ENCODE peak calls at places on chromosomes 7 and 10, in five cellular contexts. One of them, this sample, is unnamed.

GRCh38 chr7:68707958-68708357 is 890.3 kb upstream of the AUTS2 start:
- DNase-seq in Daoy: no peak
- DNase-seq in epithelial cell of esophagus: no peak
- DNase-seq in pons: no peak
- DNase-seq in mammary epithelial cell: no peak
- DNase-seq in this sample: peak; percentile 46

GRCh38 chr7:159035571-159036073 is 109.0 kb downstream of the VIPR2 start:
- DNase-seq in Daoy: no peak
- DNase-seq in epithelial cell of esophagus: no peak
- DNase-seq in pons: no peak
- DNase-seq in mammary epithelial cell: no peak
- DNase-seq in this sample: no peak

GRCh38 chr10:43282881-43283280 is 16.0 kb upstream of the RASGEF1A start:
- DNase-seq in Daoy: no peak
- DNase-seq in epithelial cell of esophagus: peak; percentile 47
- DNase-seq in pons: no peak
- DNase-seq in mammary epithelial cell: peak; percentile 33
- DNase-seq in this sample: no peak

GRCh38 chr7:64890761-64891666 is 12.1 kb upstream of the ZNF273 start:
- DNase-seq in Daoy: no peak
- DNase-seq in epithelial cell of esophagus: peak; percentile 58
- DNase-seq in pons: no peak
- DNase-seq in mammary epithelial cell: peak; percentile 61
- DNase-seq in this sample: peak; percentile 61

GRCh38 chr7:131109011-131109756 is 218.5 kb upstream of the MKLN1 start:
- DNase-seq in Daoy: peak; percentile 38
- DNase-seq in epithelial cell of esophagus: no peak
- DNase-seq in pons: peak; percentile 53
- DNase-seq in mammary epithelial cell: peak; percentile 11
- DNase-seq in this sample: no peak

GRCh38 chr10:6563720-6564119 is 16.4 kb downstream of the PRKCQ start:
- DNase-seq in Daoy: no peak
- DNase-seq in epithelial cell of esophagus: peak; percentile 44
- DNase-seq in pons: no peak
- DNase-seq in mammary epithelial cell: no peak
- DNase-seq in this sample: no peak

GRCh38 chr10:78774999-78775711 is 293.6 kb upstream of the ZMIZ1 start:
- DNase-seq in Daoy: peak; percentile 55
- DNase-seq in epithelial cell of esophagus: no peak
- DNase-seq in pons: no peak
- DNase-seq in mammary epithelial cell: no peak
- DNase-seq in this sample: peak; percentile 80

GRCh38 chr7:27419581-27420177 is 177.1 kb downstream of the EVX1 start:
- DNase-seq in Daoy: no peak
- DNase-seq in epithelial cell of esophagus: peak; percentile 27
- DNase-seq in pons: no peak
- DNase-seq in mammary epithelial cell: peak; percentile 79
- DNase-seq in this sample: no peak

GRCh38 chr7:135726911-135727673 is 894 bp downstream of the SLC13A4 start:
- DNase-seq in Daoy: no peak
- DNase-seq in epithelial cell of esophagus: no peak
- DNase-seq in pons: no peak
- DNase-seq in mammary epithelial cell: no peak
- DNase-seq in this sample: no peak

GRCh38 chr10:35451103-35452016 is 115.1 kb downstream of the CCNY start:
- DNase-seq in Daoy: no peak
- DNase-seq in epithelial cell of esophagus: no peak
- DNase-seq in pons: peak; percentile 85
- DNase-seq in mammary epithelial cell: no peak
- DNase-seq in this sample: no peak

GRCh38 chr10:23100331-23101030 is 5.1 kb downstream of the MSRB2 start:
- DNase-seq in Daoy: no peak
- DNase-seq in epithelial cell of esophagus: no peak
- DNase-seq in pons: no peak
- DNase-seq in mammary epithelial cell: peak; percentile 2
- DNase-seq in this sample: no peak

GRCh38 chr10:128928231-128928836 is 538.7 kb upstream of the MGMT start:
- DNase-seq in Daoy: no peak
- DNase-seq in epithelial cell of esophagus: no peak
- DNase-seq in pons: no peak
- DNase-seq in mammary epithelial cell: no peak
- DNase-seq in this sample: no peak

GRCh38 chr10:9759596-9759995 is 1258.1 kb upstream of the CELF2 start:
- DNase-seq in Daoy: no peak
- DNase-seq in epithelial cell of esophagus: peak; percentile 14
- DNase-seq in pons: no peak
- DNase-seq in mammary epithelial cell: no peak
- DNase-seq in this sample: no peak

GRCh38 chr10:71773221-71773971 is at the start of gene VSIR:
- DNase-seq in Daoy: peak; percentile 78
- DNase-seq in epithelial cell of esophagus: peak; percentile 86
- DNase-seq in pons: peak; percentile 65
- DNase-seq in mammary epithelial cell: peak; percentile 89
- DNase-seq in this sample: no peak

GRCh38 chr7:93949468-93949867 is 27.9 kb downstream of the GNG11 start:
- DNase-seq in Daoy: peak; percentile 39
- DNase-seq in epithelial cell of esophagus: peak; percentile 44
- DNase-seq in pons: no peak
- DNase-seq in mammary epithelial cell: peak; percentile 3
- DNase-seq in this sample: peak; percentile 53